ENCODE peak calls at places on chromosomes 1 and 21, in five cellular contexts. G, S, M, T and N are unnamed samples.

GRCh38 chr21:45615145-45615711 is 28.3 kb upstream of the PCBP3 start:
- DNase-seq in T (peak), M (no peak), S (peak), G (peak), N (no peak)

GRCh38 chr1:59967141-59967697 is 40.6 kb upstream of the CYP2J2 start:
- DNase-seq in M (no peak), T (no peak), S (no peak), G (no peak), N (peak)

GRCh38 chr1:143497374-143497747 is 474.4 kb downstream of the FAM72C start:
- DNase-seq in S (peak), G (no peak), M (no peak), T (no peak), N (no peak)

GRCh38 chr21:41043008-41043407 is 125.0 kb upstream of the BACE2 start:
- DNase-seq in T (no peak), S (no peak), G (peak), M (no peak), N (peak)

GRCh38 chr1:53254011-53254640 is 15.8 kb upstream of the MAGOH start:
- DNase-seq in G (no peak), M (no peak), T (no peak), S (no peak), N (no peak)

GRCh38 chr1:202200112-202200548 is 6.5 kb downstream of the LGR6 start:
- DNase-seq in T (no peak), G (no peak), S (peak), M (no peak), N (no peak)

GRCh38 chr1:219858980-219859379 is 69.4 kb downstream of the SLC30A10 start:
- DNase-seq in G (no peak), M (no peak), T (no peak), S (no peak), N (no peak)

GRCh38 chr1:236090741-236091147 is 25.9 kb upstream of the NID1 start:
- DNase-seq in S (no peak), T (no peak), M (no peak), G (no peak), N (no peak)

GRCh38 chr1:29672955-29673507 is 436.7 kb downstream of the PTPRU start:
- DNase-seq in S (peak), G (no peak), T (no peak), M (no peak), N (no peak)

GRCh38 chr1:220135755-220136154 is 41.8 kb downstream of the IARS2 start:
- DNase-seq in G (no peak), M (no peak), T (no peak), S (no peak), N (no peak)

GRCh38 chr1:18649713-18650370 is 19.2 kb downstream of the PAX7 start:
- DNase-seq in G (no peak), T (no peak), S (no peak), M (no peak), N (no peak)